ENCODE peak calls at places on chromosome 6, in five cellular contexts. J, N, G, Z and X are unnamed samples.

GRCh38 chr6:6997282-6998193 is 110.2 kb upstream of the RREB1 start:
- DNase-seq in J (no peak), N (no peak), G (no peak), Z (no peak), X (no peak)

GRCh38 chr6:109901976-109902375 is 76.1 kb upstream of the GPR6 start:
- DNase-seq in J (no peak), N (no peak), G (no peak), Z (no peak), X (no peak)

GRCh38 chr6:155126727-155127439 is 131.8 kb downstream of the TIAM2 start:
- DNase-seq in J (no peak), N (no peak), G (no peak), Z (peak), X (no peak)

GRCh38 chr6:157613011-157613522 is 210.0 kb upstream of the SNX9 start:
- DNase-seq in J (no peak), N (no peak), G (no peak), Z (peak), X (no peak)

GRCh38 chr6:151494235-151494950 is 576 bp downstream of the CCDC170 start:
- DNase-seq in J (peak), N (no peak), G (no peak), Z (peak), X (peak)

GRCh38 chr6:105553174-105553573 is 150.3 kb upstream of the PREP start:
- DNase-seq in J (no peak), N (no peak), G (no peak), Z (no peak), X (no peak)

GRCh38 chr6:163490826-163491577 is 76.5 kb downstream of the QKI start:
- DNase-seq in J (no peak), N (no peak), G (no peak), Z (no peak), X (peak)

GRCh38 chr6:168645326-168645725 is 204.3 kb downstream of the SMOC2 start:
- DNase-seq in J (no peak), N (no peak), G (no peak), Z (no peak), X (no peak)